ENCODE peak calls at places on chromosomes 2 and 18, in ten cellular contexts. One of them, this sample, is unnamed.
A peak's percentile ranks its signal among the peaks of the same experiment; 100 is the strongest.

GRCh38 chr2:229231469-229231868 is 39.6 kb downstream of the PID1 start:
- DNase-seq in GM13977: no peak
- DNase-seq in foreskin keratinocyte: no peak
- DNase-seq in tibial artery: no peak
- DNase-seq in AG09319: no peak
- DNase-seq in retinal pigment epithelial cell: no peak
- DNase-seq in tibial nerve: no peak
- DNase-seq in adrenal gland: no peak
- DNase-seq in GM23338: no peak
- DNase-seq in AG04450: no peak
- DNase-seq in this sample: no peak

GRCh38 chr2:176758426-176758825 is 454.2 kb upstream of the HNRNPA3 start:
- DNase-seq in AG04450: no peak
- DNase-seq in foreskin keratinocyte: no peak
- DNase-seq in GM13977: no peak
- DNase-seq in adrenal gland: no peak
- DNase-seq in GM23338: no peak
- DNase-seq in tibial nerve: no peak
- DNase-seq in retinal pigment epithelial cell: no peak
- DNase-seq in tibial artery: no peak
- DNase-seq in AG09319: no peak
- DNase-seq in this sample: no peak

GRCh38 chr2:85675427-85675826 is 7.4 kb upstream of the SFTPB start:
- DNase-seq in AG04450: no peak
- DNase-seq in retinal pigment epithelial cell: no peak
- DNase-seq in GM13977: no peak
- DNase-seq in tibial artery: no peak
- DNase-seq in adrenal gland: no peak
- DNase-seq in tibial nerve: no peak
- DNase-seq in AG09319: no peak
- DNase-seq in GM23338: no peak
- DNase-seq in foreskin keratinocyte: no peak
- DNase-seq in this sample: peak; percentile 88

GRCh38 chr18:32160547-32160946 is 29.3 kb upstream of the MEP1B start:
- DNase-seq in AG09319: no peak
- DNase-seq in GM23338: no peak
- DNase-seq in GM13977: no peak
- DNase-seq in tibial nerve: no peak
- DNase-seq in foreskin keratinocyte: peak; percentile 33
- DNase-seq in tibial artery: no peak
- DNase-seq in retinal pigment epithelial cell: no peak
- DNase-seq in AG04450: no peak
- DNase-seq in adrenal gland: no peak
- DNase-seq in this sample: no peak

GRCh38 chr18:74718312-74718711 is 120.6 kb downstream of the ZNF407 start:
- DNase-seq in foreskin keratinocyte: no peak
- DNase-seq in adrenal gland: no peak
- DNase-seq in GM23338: peak; percentile 47
- DNase-seq in tibial nerve: no peak
- DNase-seq in GM13977: no peak
- DNase-seq in AG04450: no peak
- DNase-seq in tibial artery: no peak
- DNase-seq in retinal pigment epithelial cell: no peak
- DNase-seq in AG09319: no peak
- DNase-seq in this sample: no peak

GRCh38 chr2:47034973-47035609 is 119.5 kb upstream of the MCFD2 start:
- DNase-seq in AG09319: no peak
- DNase-seq in retinal pigment epithelial cell: peak; percentile 90
- DNase-seq in tibial artery: no peak
- DNase-seq in adrenal gland: peak; percentile 65
- DNase-seq in foreskin keratinocyte: no peak
- DNase-seq in GM23338: peak; percentile 57
- DNase-seq in tibial nerve: peak; percentile 47
- DNase-seq in AG04450: no peak
- DNase-seq in GM13977: peak; percentile 50
- DNase-seq in this sample: no peak

GRCh38 chr2:111058264-111058663 is 62.5 kb upstream of the BCL2L11 start:
- DNase-seq in GM23338: no peak
- DNase-seq in tibial artery: no peak
- DNase-seq in foreskin keratinocyte: no peak
- DNase-seq in GM13977: no peak
- DNase-seq in AG09319: no peak
- DNase-seq in retinal pigment epithelial cell: no peak
- DNase-seq in tibial nerve: no peak
- DNase-seq in AG04450: no peak
- DNase-seq in adrenal gland: no peak
- DNase-seq in this sample: no peak

GRCh38 chr2:238127165-238128060 is 11.1 kb upstream of the KLHL30 start:
- DNase-seq in AG09319: peak; percentile 10
- DNase-seq in retinal pigment epithelial cell: no peak
- DNase-seq in foreskin keratinocyte: no peak
- DNase-seq in GM23338: no peak
- DNase-seq in AG04450: peak; percentile 24
- DNase-seq in GM13977: no peak
- DNase-seq in adrenal gland: no peak
- DNase-seq in tibial nerve: no peak
- DNase-seq in tibial artery: no peak
- DNase-seq in this sample: peak; percentile 79

GRCh38 chr2:16506366-16506765 is 159.3 kb downstream of the CYRIA start:
- DNase-seq in tibial artery: no peak
- DNase-seq in GM13977: no peak
- DNase-seq in tibial nerve: no peak
- DNase-seq in AG04450: no peak
- DNase-seq in adrenal gland: no peak
- DNase-seq in GM23338: no peak
- DNase-seq in AG09319: no peak
- DNase-seq in foreskin keratinocyte: no peak
- DNase-seq in retinal pigment epithelial cell: no peak
- DNase-seq in this sample: no peak

GRCh38 chr2:16509042-16509441 is 156.6 kb downstream of the CYRIA start:
- DNase-seq in retinal pigment epithelial cell: no peak
- DNase-seq in foreskin keratinocyte: no peak
- DNase-seq in AG09319: no peak
- DNase-seq in tibial nerve: no peak
- DNase-seq in GM13977: no peak
- DNase-seq in tibial artery: no peak
- DNase-seq in GM23338: no peak
- DNase-seq in adrenal gland: no peak
- DNase-seq in AG04450: no peak
- DNase-seq in this sample: no peak

GRCh38 chr2:16507655-16508054 is 158.0 kb downstream of the CYRIA start:
- DNase-seq in tibial artery: no peak
- DNase-seq in AG09319: no peak
- DNase-seq in adrenal gland: no peak
- DNase-seq in tibial nerve: no peak
- DNase-seq in retinal pigment epithelial cell: no peak
- DNase-seq in foreskin keratinocyte: no peak
- DNase-seq in AG04450: no peak
- DNase-seq in GM23338: peak; percentile 37
- DNase-seq in GM13977: no peak
- DNase-seq in this sample: no peak

GRCh38 chr2:16511041-16511440 is 154.6 kb downstream of the CYRIA start:
- DNase-seq in retinal pigment epithelial cell: no peak
- DNase-seq in tibial artery: no peak
- DNase-seq in AG09319: no peak
- DNase-seq in adrenal gland: no peak
- DNase-seq in GM23338: no peak
- DNase-seq in GM13977: no peak
- DNase-seq in foreskin keratinocyte: no peak
- DNase-seq in tibial nerve: no peak
- DNase-seq in AG04450: no peak
- DNase-seq in this sample: no peak

DNA sequence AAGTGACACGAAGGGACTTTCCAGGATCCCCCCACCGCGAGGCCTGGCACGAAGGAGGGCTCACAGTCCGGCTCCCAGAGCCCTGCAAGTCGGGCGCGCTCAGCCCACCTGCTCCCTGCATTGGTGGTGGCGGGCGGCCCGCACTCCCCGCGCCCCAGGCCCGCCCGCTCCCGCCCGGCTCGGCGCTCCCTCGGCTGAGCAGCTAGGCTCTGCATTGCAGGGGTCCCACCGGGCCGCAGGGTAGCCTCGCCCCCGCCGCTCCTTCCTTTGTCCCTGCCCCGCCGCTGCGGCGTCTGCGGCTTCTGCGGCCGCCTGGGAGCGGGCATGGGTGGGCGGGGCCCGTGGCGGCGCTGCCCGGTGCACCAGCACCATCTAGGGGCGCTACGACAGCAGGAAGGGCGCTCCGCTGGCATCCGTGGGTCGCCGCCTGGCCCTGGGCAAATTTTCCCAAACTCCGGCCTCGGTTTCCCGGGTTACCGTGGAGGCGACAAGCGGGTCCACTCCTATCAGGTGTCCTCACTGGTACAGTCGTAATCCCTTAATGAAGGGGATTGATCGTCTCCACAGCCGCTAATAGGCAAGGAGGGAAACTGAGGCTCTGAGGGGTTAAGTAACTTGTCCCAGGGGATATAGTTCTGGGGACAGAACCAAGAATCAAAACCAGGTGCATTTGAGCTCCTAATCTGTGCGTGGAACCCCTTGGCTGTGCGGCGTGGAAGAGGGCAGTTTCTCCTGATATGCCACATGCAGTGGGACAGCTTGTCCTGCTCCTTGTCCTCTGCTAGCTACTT is 157.4 kb downstream of the CYRIA start:
- DNase-seq in GM13977: peak; percentile 36
- DNase-seq in retinal pigment epithelial cell: peak; percentile 7
- DNase-seq in adrenal gland: peak; percentile 54
- DNase-seq in AG09319: no peak
- DNase-seq in GM23338: peak; percentile 83
- DNase-seq in tibial nerve: no peak
- DNase-seq in tibial artery: no peak
- DNase-seq in foreskin keratinocyte: no peak
- DNase-seq in AG04450: no peak
- DNase-seq in this sample: no peak
- TF ChIP-seq CTCF in GM13977: peak; percentile 30
- TF ChIP-seq CTCF in retinal pigment epithelial cell: peak; percentile 66
- TF ChIP-seq CTCF in adrenal gland: peak; percentile 65
- TF ChIP-seq CTCF in AG09319: peak; percentile 31
- TF ChIP-seq CTCF in GM23338: peak; percentile 47
- TF ChIP-seq CTCF in tibial nerve: peak; percentile 74
- TF ChIP-seq CTCF in tibial artery: no peak
- TF ChIP-seq CTCF in foreskin keratinocyte: peak; percentile 80
- TF ChIP-seq CTCF in AG04450: peak; percentile 16
- TF ChIP-seq CTCF in this sample: peak; percentile 90

GRCh38 chr2:134379722-134380121 is 125.8 kb downstream of the MGAT5 start:
- DNase-seq in GM13977: no peak
- DNase-seq in retinal pigment epithelial cell: no peak
- DNase-seq in GM23338: no peak
- DNase-seq in foreskin keratinocyte: no peak
- DNase-seq in AG04450: no peak
- DNase-seq in tibial nerve: no peak
- DNase-seq in AG09319: no peak
- DNase-seq in tibial artery: no peak
- DNase-seq in adrenal gland: no peak
- DNase-seq in this sample: no peak

GRCh38 chr2:134375935-134376334 is 122.1 kb downstream of the MGAT5 start:
- DNase-seq in retinal pigment epithelial cell: no peak
- DNase-seq in GM23338: peak; percentile 22
- DNase-seq in adrenal gland: peak; percentile 29
- DNase-seq in tibial artery: no peak
- DNase-seq in tibial nerve: peak; percentile 34
- DNase-seq in GM13977: no peak
- DNase-seq in AG04450: no peak
- DNase-seq in foreskin keratinocyte: peak; percentile 58
- DNase-seq in AG09319: no peak
- DNase-seq in this sample: no peak

GRCh38 chr2:134381141-134381540 is 127.3 kb downstream of the MGAT5 start:
- DNase-seq in tibial nerve: no peak
- DNase-seq in GM13977: no peak
- DNase-seq in foreskin keratinocyte: no peak
- DNase-seq in AG09319: no peak
- DNase-seq in AG04450: no peak
- DNase-seq in GM23338: no peak
- DNase-seq in adrenal gland: no peak
- DNase-seq in retinal pigment epithelial cell: no peak
- DNase-seq in tibial artery: no peak
- DNase-seq in this sample: no peak

GRCh38 chr2:134377730-134378129 is 123.9 kb downstream of the MGAT5 start:
- DNase-seq in GM13977: no peak
- DNase-seq in AG04450: no peak
- DNase-seq in tibial nerve: no peak
- DNase-seq in adrenal gland: peak; percentile 32
- DNase-seq in GM23338: no peak
- DNase-seq in foreskin keratinocyte: peak; percentile 63
- DNase-seq in retinal pigment epithelial cell: no peak
- DNase-seq in tibial artery: no peak
- DNase-seq in AG09319: no peak
- DNase-seq in this sample: no peak

DNA sequence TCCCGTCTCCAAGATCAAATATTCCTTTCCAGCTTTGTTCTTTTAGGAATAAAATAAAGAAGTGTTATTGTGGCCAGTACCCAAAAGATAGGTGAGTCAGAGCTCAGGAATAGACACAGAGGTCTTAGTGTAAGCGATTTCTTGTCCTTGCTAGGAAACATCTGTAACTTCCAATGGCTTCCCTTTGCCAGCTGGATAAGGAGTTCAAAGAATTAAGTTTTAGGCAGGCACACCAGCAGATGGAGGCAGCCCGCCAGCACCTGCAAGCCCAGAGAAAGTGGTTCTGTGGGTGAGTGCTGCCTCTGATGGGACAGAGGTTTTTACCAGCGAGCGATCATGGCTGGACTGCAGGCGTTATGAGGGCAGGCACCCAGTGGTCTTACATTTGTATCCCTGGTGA is 125.4 kb downstream of the MGAT5 start:
- DNase-seq in AG09319: no peak
- DNase-seq in tibial nerve: no peak
- DNase-seq in AG04450: peak; percentile 52
- DNase-seq in foreskin keratinocyte: no peak
- DNase-seq in tibial artery: no peak
- DNase-seq in GM23338: no peak
- DNase-seq in adrenal gland: no peak
- DNase-seq in GM13977: no peak
- DNase-seq in retinal pigment epithelial cell: no peak
- DNase-seq in this sample: no peak
- TF ChIP-seq CTCF in AG09319: no peak
- TF ChIP-seq CTCF in tibial nerve: no peak
- TF ChIP-seq CTCF in AG04450: peak; percentile 3
- TF ChIP-seq CTCF in foreskin keratinocyte: peak; percentile 44
- TF ChIP-seq CTCF in tibial artery: no peak
- TF ChIP-seq CTCF in GM23338: no peak
- TF ChIP-seq CTCF in adrenal gland: no peak
- TF ChIP-seq CTCF in GM13977: no peak
- TF ChIP-seq CTCF in retinal pigment epithelial cell: no peak
- TF ChIP-seq CTCF in this sample: no peak

DNA sequence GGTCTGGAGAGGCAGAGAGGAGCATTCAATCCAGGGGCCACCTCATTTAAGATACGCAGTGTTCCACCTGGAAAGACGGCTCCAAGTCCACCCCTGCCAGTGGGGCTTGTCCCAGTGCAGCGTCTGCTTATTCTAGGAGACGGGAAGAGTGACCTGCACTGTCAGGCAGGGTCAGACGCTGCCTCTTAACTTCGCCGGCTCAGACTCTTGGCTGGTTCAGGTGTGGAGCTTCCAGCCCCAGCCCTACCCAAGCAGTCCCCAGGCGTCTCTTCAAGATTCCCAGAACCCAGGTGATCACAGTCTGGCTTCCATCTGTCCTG is 208.5 kb downstream of the TFCP2L1 start:
- DNase-seq in retinal pigment epithelial cell: no peak
- DNase-seq in GM13977: no peak
- DNase-seq in foreskin keratinocyte: no peak
- DNase-seq in tibial artery: no peak
- DNase-seq in AG04450: no peak
- DNase-seq in AG09319: no peak
- DNase-seq in tibial nerve: no peak
- DNase-seq in GM23338: no peak
- DNase-seq in adrenal gland: no peak
- DNase-seq in this sample: no peak
- TF ChIP-seq CTCF in retinal pigment epithelial cell: no peak
- TF ChIP-seq CTCF in GM13977: no peak
- TF ChIP-seq CTCF in foreskin keratinocyte: no peak
- TF ChIP-seq CTCF in tibial artery: no peak
- TF ChIP-seq CTCF in AG04450: no peak
- TF ChIP-seq CTCF in AG09319: no peak
- TF ChIP-seq CTCF in tibial nerve: no peak
- TF ChIP-seq CTCF in GM23338: no peak
- TF ChIP-seq CTCF in adrenal gland: no peak
- TF ChIP-seq CTCF in this sample: no peak

GRCh38 chr2:232439758-232440135 is 16.2 kb upstream of the ALPI start:
- DNase-seq in GM13977: peak; percentile 22
- DNase-seq in AG04450: no peak
- DNase-seq in adrenal gland: peak; percentile 13
- DNase-seq in tibial nerve: no peak
- DNase-seq in AG09319: no peak
- DNase-seq in retinal pigment epithelial cell: no peak
- DNase-seq in GM23338: no peak
- DNase-seq in foreskin keratinocyte: no peak
- DNase-seq in tibial artery: peak; percentile 48
- DNase-seq in this sample: no peak
- TF ChIP-seq CTCF in GM13977: peak; percentile 25
- TF ChIP-seq CTCF in AG04450: peak; percentile 23
- TF ChIP-seq CTCF in adrenal gland: no peak
- TF ChIP-seq CTCF in tibial nerve: no peak
- TF ChIP-seq CTCF in AG09319: peak; percentile 9
- TF ChIP-seq CTCF in retinal pigment epithelial cell: no peak
- TF ChIP-seq CTCF in GM23338: no peak
- TF ChIP-seq CTCF in foreskin keratinocyte: no peak
- TF ChIP-seq CTCF in tibial artery: no peak
- TF ChIP-seq CTCF in this sample: peak; percentile 70

This sample was measured in chondrocyte.